ENCODE peak calls at places on chromosome 6, in six cellular contexts. One of them, this sample, is unnamed.

GRCh38 chr6:34457747-34458462 is 8.0 kb upstream of the PACSIN1 start:
- DNase-seq in adipocyte: no peak
- DNase-seq in lower leg skin: no peak
- DNase-seq in cardiac muscle cell: no peak
- DNase-seq in CD8-positive, alpha-beta T cell: no peak
- DNase-seq in uterus: no peak
- DNase-seq in this sample: no peak

GRCh38 chr6:3013486-3013885 is 13.8 kb downstream of the NQO2 start:
- DNase-seq in adipocyte: peak; percentile 42
- DNase-seq in lower leg skin: no peak
- DNase-seq in cardiac muscle cell: peak; percentile 56
- DNase-seq in CD8-positive, alpha-beta T cell: no peak
- DNase-seq in uterus: no peak
- DNase-seq in this sample: no peak

GRCh38 chr6:139547082-139547776 is 172.8 kb upstream of the CITED2 start:
- DNase-seq in adipocyte: no peak
- DNase-seq in lower leg skin: no peak
- DNase-seq in cardiac muscle cell: no peak
- DNase-seq in CD8-positive, alpha-beta T cell: no peak
- DNase-seq in uterus: no peak
- DNase-seq in this sample: no peak

GRCh38 chr6:127022297-127022696 is 96.2 kb upstream of the RSPO3 start:
- DNase-seq in adipocyte: peak; percentile 70
- DNase-seq in lower leg skin: peak; percentile 85
- DNase-seq in cardiac muscle cell: peak; percentile 31
- DNase-seq in CD8-positive, alpha-beta T cell: no peak
- DNase-seq in uterus: peak; percentile 18
- DNase-seq in this sample: no peak

GRCh38 chr6:21371676-21372161 is 221.8 kb upstream of the SOX4 start:
- DNase-seq in adipocyte: peak; percentile 88
- DNase-seq in lower leg skin: peak; percentile 81
- DNase-seq in cardiac muscle cell: peak; percentile 51
- DNase-seq in CD8-positive, alpha-beta T cell: no peak
- DNase-seq in uterus: no peak
- DNase-seq in this sample: no peak

GRCh38 chr6:112113371-112113770 is 26.0 kb downstream of the FAM229B start:
- DNase-seq in adipocyte: no peak
- DNase-seq in lower leg skin: no peak
- DNase-seq in cardiac muscle cell: no peak
- DNase-seq in CD8-positive, alpha-beta T cell: no peak
- DNase-seq in uterus: no peak
- DNase-seq in this sample: no peak

GRCh38 chr6:152094992-152095592 is 287.6 kb downstream of the ESR1 start:
- DNase-seq in adipocyte: peak; percentile 97
- DNase-seq in lower leg skin: peak; percentile 92
- DNase-seq in cardiac muscle cell: peak; percentile 98
- DNase-seq in CD8-positive, alpha-beta T cell: no peak
- DNase-seq in uterus: peak; percentile 91
- DNase-seq in this sample: no peak

GRCh38 chr6:21753571-21754108 is 160.1 kb downstream of the SOX4 start:
- DNase-seq in adipocyte: peak; percentile 79
- DNase-seq in lower leg skin: no peak
- DNase-seq in cardiac muscle cell: peak; percentile 68
- DNase-seq in CD8-positive, alpha-beta T cell: no peak
- DNase-seq in uterus: no peak
- DNase-seq in this sample: no peak

GRCh38 chr6:74087898-74088297 is 391.9 kb downstream of the CD109 start:
- DNase-seq in adipocyte: peak; percentile 77
- DNase-seq in lower leg skin: no peak
- DNase-seq in cardiac muscle cell: peak; percentile 56
- DNase-seq in CD8-positive, alpha-beta T cell: no peak
- DNase-seq in uterus: no peak
- DNase-seq in this sample: no peak

GRCh38 chr6:128518531-128519131 is 1.8 kb downstream of the PTPRK start:
- DNase-seq in adipocyte: peak; percentile 37
- DNase-seq in lower leg skin: no peak
- DNase-seq in cardiac muscle cell: no peak
- DNase-seq in CD8-positive, alpha-beta T cell: no peak
- DNase-seq in uterus: no peak
- DNase-seq in this sample: peak; percentile 1

GRCh38 chr6:109790131-109790530 is 99.0 kb downstream of the FIG4 start:
- DNase-seq in adipocyte: peak; percentile 72
- DNase-seq in lower leg skin: no peak
- DNase-seq in cardiac muscle cell: peak; percentile 29
- DNase-seq in CD8-positive, alpha-beta T cell: no peak
- DNase-seq in uterus: no peak
- DNase-seq in this sample: no peak

GRCh38 chr6:21164768-21165326 is 428.7 kb upstream of the SOX4 start:
- DNase-seq in adipocyte: no peak
- DNase-seq in lower leg skin: no peak
- DNase-seq in cardiac muscle cell: no peak
- DNase-seq in CD8-positive, alpha-beta T cell: no peak
- DNase-seq in uterus: no peak
- DNase-seq in this sample: no peak

GRCh38 chr6:118697554-118697953 is 46.2 kb upstream of the CEP85L start:
- DNase-seq in adipocyte: peak; percentile 54
- DNase-seq in lower leg skin: no peak
- DNase-seq in cardiac muscle cell: no peak
- DNase-seq in CD8-positive, alpha-beta T cell: no peak
- DNase-seq in uterus: no peak
- DNase-seq in this sample: no peak

GRCh38 chr6:133339543-133340384 is 98.6 kb downstream of the EYA4 start:
- DNase-seq in adipocyte: no peak
- DNase-seq in lower leg skin: no peak
- DNase-seq in cardiac muscle cell: no peak
- DNase-seq in CD8-positive, alpha-beta T cell: no peak
- DNase-seq in uterus: no peak
- DNase-seq in this sample: no peak

GRCh38 chr6:135946674-135947073 is 95.2 kb downstream of the PDE7B start:
- DNase-seq in adipocyte: no peak
- DNase-seq in lower leg skin: no peak
- DNase-seq in cardiac muscle cell: no peak
- DNase-seq in CD8-positive, alpha-beta T cell: no peak
- DNase-seq in uterus: no peak
- DNase-seq in this sample: no peak

GRCh38 chr6:109612268-109612667 is 78.7 kb downstream of the AK9 start:
- DNase-seq in adipocyte: no peak
- DNase-seq in lower leg skin: no peak
- DNase-seq in cardiac muscle cell: no peak
- DNase-seq in CD8-positive, alpha-beta T cell: no peak
- DNase-seq in uterus: no peak
- DNase-seq in this sample: no peak

GRCh38 chr6:139439278-139439813 is 64.9 kb upstream of the CITED2 start:
- DNase-seq in adipocyte: no peak
- DNase-seq in lower leg skin: no peak
- DNase-seq in cardiac muscle cell: no peak
- DNase-seq in CD8-positive, alpha-beta T cell: no peak
- DNase-seq in uterus: no peak
- DNase-seq in this sample: no peak

GRCh38 chr6:110055387-110055735 is 77.2 kb downstream of the GPR6 start:
- DNase-seq in adipocyte: no peak
- DNase-seq in lower leg skin: no peak
- DNase-seq in cardiac muscle cell: no peak
- DNase-seq in CD8-positive, alpha-beta T cell: no peak
- DNase-seq in uterus: no peak
- DNase-seq in this sample: no peak

GRCh38 chr6:90397929-90398674 is 101.5 kb upstream of the BACH2 start:
- DNase-seq in adipocyte: no peak
- DNase-seq in lower leg skin: no peak
- DNase-seq in cardiac muscle cell: no peak
- DNase-seq in CD8-positive, alpha-beta T cell: peak; percentile 74
- DNase-seq in uterus: no peak
- DNase-seq in this sample: peak; percentile 14

GRCh38 chr6:49933526-49933925 is 30.4 kb downstream of the DEFB114 start:
- DNase-seq in adipocyte: no peak
- DNase-seq in lower leg skin: no peak
- DNase-seq in cardiac muscle cell: no peak
- DNase-seq in CD8-positive, alpha-beta T cell: no peak
- DNase-seq in uterus: no peak
- DNase-seq in this sample: no peak

GRCh38 chr6:113856011-113856551 is 1.1 kb upstream of the MARCKS start:
- DNase-seq in adipocyte: peak; percentile 70
- DNase-seq in lower leg skin: no peak
- DNase-seq in cardiac muscle cell: peak; percentile 72
- DNase-seq in CD8-positive, alpha-beta T cell: no peak
- DNase-seq in uterus: no peak
- DNase-seq in this sample: peak; percentile 21

GRCh38 chr6:80638222-80639055 is 532.0 kb downstream of the BCKDHB start:
- DNase-seq in adipocyte: peak; percentile 79
- DNase-seq in lower leg skin: no peak
- DNase-seq in cardiac muscle cell: peak; percentile 90
- DNase-seq in CD8-positive, alpha-beta T cell: no peak
- DNase-seq in uterus: peak; percentile 33
- DNase-seq in this sample: no peak

GRCh38 chr6:166422201-166422940 is 39.6 kb upstream of the MPC1 start:
- DNase-seq in adipocyte: no peak
- DNase-seq in lower leg skin: peak; percentile 46
- DNase-seq in cardiac muscle cell: no peak
- DNase-seq in CD8-positive, alpha-beta T cell: no peak
- DNase-seq in uterus: no peak
- DNase-seq in this sample: no peak

GRCh38 chr6:26358511-26358981 is 6.5 kb upstream of the BTN3A2 start:
- DNase-seq in adipocyte: no peak
- DNase-seq in lower leg skin: no peak
- DNase-seq in cardiac muscle cell: no peak
- DNase-seq in CD8-positive, alpha-beta T cell: no peak
- DNase-seq in uterus: no peak
- DNase-seq in this sample: no peak

GRCh38 chr6:127858992-127859391 is 41.9 kb downstream of the THEMIS start:
- DNase-seq in adipocyte: no peak
- DNase-seq in lower leg skin: no peak
- DNase-seq in cardiac muscle cell: no peak
- DNase-seq in CD8-positive, alpha-beta T cell: no peak
- DNase-seq in uterus: no peak
- DNase-seq in this sample: no peak

GRCh38 chr6:124798942-124799496 is 163.2 kb upstream of the RNF217 start:
- DNase-seq in adipocyte: peak; percentile 8
- DNase-seq in lower leg skin: no peak
- DNase-seq in cardiac muscle cell: no peak
- DNase-seq in CD8-positive, alpha-beta T cell: no peak
- DNase-seq in uterus: no peak
- DNase-seq in this sample: no peak

DNA sequence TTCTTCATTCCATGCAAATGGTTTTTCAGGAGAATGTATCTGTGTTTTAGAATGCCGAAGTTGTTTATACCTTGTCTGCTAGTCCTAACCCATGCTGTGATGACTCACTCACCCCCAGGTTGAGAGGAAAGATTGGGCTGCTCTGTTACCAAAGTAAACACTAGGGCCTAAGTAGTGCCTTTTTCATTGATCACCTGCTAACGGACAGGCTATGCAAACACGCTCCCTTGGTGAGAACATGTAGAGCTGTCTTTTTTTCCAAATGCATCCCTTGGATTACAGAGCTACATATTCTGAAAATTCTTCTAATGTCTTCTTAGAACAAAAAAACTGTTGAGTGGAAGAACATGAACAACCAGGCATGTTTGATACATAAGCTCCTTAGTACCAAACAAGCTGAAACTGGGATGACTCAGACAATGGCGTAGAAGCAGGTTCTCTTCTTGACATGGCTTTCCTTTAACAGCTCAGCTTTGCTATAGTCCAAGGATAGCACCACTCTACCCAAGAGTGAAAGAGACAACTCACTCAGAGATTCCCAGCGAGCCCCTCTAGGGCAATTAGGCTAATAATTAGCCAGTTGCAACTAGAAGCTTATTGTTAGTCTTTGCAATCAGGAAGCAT is 20.5 kb downstream of the PERP start:
- DNase-seq in adipocyte: no peak
- DNase-seq in lower leg skin: no peak
- DNase-seq in cardiac muscle cell: no peak
- DNase-seq in CD8-positive, alpha-beta T cell: no peak
- DNase-seq in uterus: no peak
- DNase-seq in this sample: no peak
- H3K4me3 ChIP-seq in adipocyte: no peak overlapping the region
- H3K4me3 ChIP-seq in lower leg skin: no peak overlapping the region
- H3K4me3 ChIP-seq in cardiac muscle cell: no peak overlapping the region
- H3K4me3 ChIP-seq in CD8-positive, alpha-beta T cell: no peak overlapping the region
- H3K4me3 ChIP-seq in uterus: no peak overlapping the region
- H3K4me3 ChIP-seq in this sample: no peak overlapping the region

DNA sequence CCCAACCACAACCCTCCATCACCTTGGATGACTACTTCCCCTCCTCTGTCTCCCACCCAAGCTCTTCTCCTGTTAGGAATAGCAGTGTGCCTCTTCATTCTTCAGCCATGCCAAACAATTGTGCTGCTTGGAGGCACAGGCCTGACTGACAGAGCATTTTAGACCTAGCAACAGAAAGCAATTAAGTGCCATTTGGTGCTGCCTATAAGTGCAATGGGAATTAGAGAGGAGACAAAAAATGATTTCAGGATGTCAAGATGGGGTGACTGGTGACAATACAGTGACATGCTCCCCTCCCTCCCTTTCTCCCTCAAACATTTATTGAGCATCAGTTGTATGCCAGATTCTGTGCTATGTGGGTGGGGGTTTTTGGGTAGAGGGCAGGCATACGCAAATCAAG is 322.6 kb upstream of the MOCS1 start:
- DNase-seq in adipocyte: no peak
- DNase-seq in lower leg skin: peak; percentile 40
- DNase-seq in cardiac muscle cell: no peak
- DNase-seq in CD8-positive, alpha-beta T cell: no peak
- DNase-seq in uterus: no peak
- DNase-seq in this sample: no peak
- H3K4me3 ChIP-seq in adipocyte: no peak overlapping the region
- H3K4me3 ChIP-seq in lower leg skin: no peak overlapping the region
- H3K4me3 ChIP-seq in cardiac muscle cell: no peak overlapping the region
- H3K4me3 ChIP-seq in CD8-positive, alpha-beta T cell: no peak overlapping the region
- H3K4me3 ChIP-seq in uterus: no peak overlapping the region
- H3K4me3 ChIP-seq in this sample: no peak overlapping the region

DNA sequence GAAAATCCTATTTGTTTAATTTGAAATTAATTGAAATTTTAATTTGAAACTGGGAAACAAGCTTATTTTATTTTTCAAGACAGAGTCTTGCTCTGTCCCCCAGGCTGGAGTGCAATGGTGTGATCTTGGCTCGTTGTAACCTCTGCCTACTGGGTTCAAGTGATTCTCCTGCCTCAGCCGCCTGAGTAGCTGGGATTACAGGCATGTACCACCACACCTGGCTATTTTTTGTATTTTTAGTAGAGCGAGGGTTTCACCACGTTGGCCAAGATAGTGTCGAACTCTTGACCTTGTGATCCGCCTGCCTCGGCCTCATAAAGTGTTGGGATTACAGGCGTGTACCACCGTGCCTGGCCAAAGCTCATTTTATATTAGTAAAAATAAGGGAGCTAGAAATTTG is 4.2 kb downstream of the SRSF3 start:
- DNase-seq in adipocyte: no peak
- DNase-seq in lower leg skin: peak; percentile 31
- DNase-seq in cardiac muscle cell: no peak
- DNase-seq in CD8-positive, alpha-beta T cell: no peak
- DNase-seq in uterus: no peak
- DNase-seq in this sample: no peak
- H3K4me3 ChIP-seq in adipocyte: peak overlapping the region; percentile 96
- H3K4me3 ChIP-seq in lower leg skin: no peak overlapping the region
- H3K4me3 ChIP-seq in cardiac muscle cell: peak overlapping the region; percentile 94
- H3K4me3 ChIP-seq in CD8-positive, alpha-beta T cell: peak overlapping the region; percentile 40
- H3K4me3 ChIP-seq in uterus: peak overlapping the region; percentile 68
- H3K4me3 ChIP-seq in this sample: peak overlapping the region; percentile 58

DNA sequence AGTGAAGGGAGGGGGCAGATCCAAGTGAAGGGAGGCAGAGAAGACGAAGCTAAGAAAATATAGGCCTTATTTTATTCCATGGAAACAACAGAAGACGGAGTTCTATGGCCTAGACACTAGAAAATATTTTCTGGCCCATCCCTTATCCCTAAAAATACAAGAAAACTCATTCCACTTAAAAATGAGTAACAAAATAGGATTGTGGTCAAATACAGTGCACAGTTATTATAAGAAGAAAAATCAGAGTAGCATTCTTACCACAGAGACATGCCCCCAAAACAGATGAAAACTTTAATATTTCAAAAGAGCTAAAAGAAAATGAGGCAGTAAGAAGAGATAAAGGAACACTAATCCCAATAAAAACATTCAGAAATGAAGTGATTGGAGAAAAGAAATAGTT is 202.9 kb downstream of the GMPR start:
- DNase-seq in adipocyte: no peak
- DNase-seq in lower leg skin: no peak
- DNase-seq in cardiac muscle cell: no peak
- DNase-seq in CD8-positive, alpha-beta T cell: no peak
- DNase-seq in uterus: no peak
- DNase-seq in this sample: no peak
- H3K4me3 ChIP-seq in adipocyte: no peak overlapping the region
- H3K4me3 ChIP-seq in lower leg skin: no peak overlapping the region
- H3K4me3 ChIP-seq in cardiac muscle cell: no peak overlapping the region
- H3K4me3 ChIP-seq in CD8-positive, alpha-beta T cell: no peak overlapping the region
- H3K4me3 ChIP-seq in uterus: no peak overlapping the region
- H3K4me3 ChIP-seq in this sample: no peak overlapping the region